ENCODE peak calls at places on chromosomes 3 and 15, in ten cellular contexts. E, X, H, R, B, Z, L, A, O and I are unnamed samples.

GRCh38 chr3:183287301-183287971 is 34.4 kb downstream of the B3GNT5 start:
- DNase-seq in E (no peak), X (no peak), H (no peak), R (peak; percentile 79), B (peak; percentile 31), Z (peak; percentile 98), L (peak; percentile 28), A (peak; percentile 94), O (no peak), I (peak; percentile 79)

GRCh38 chr3:150710097-150710496 is 6.4 kb upstream of the ERICH6 start:
- DNase-seq in E (no peak), X (no peak), H (no peak), R (no peak), B (no peak), Z (no peak), L (no peak), A (no peak), O (no peak), I (peak; percentile 11)

GRCh38 chr3:123400169-123400568 is 48.7 kb downstream of the ADCY5 start:
- DNase-seq in E (no peak), X (no peak), H (no peak), R (no peak), B (no peak), Z (no peak), L (no peak), A (no peak), O (no peak), I (no peak)

GRCh38 chr3:144344925-144345548 is 373.4 kb downstream of the DIPK2A start:
- DNase-seq in E (no peak), X (no peak), H (peak; percentile 69), R (no peak), B (no peak), Z (no peak), L (no peak), A (no peak), O (no peak), I (no peak)

GRCh38 chr3:147371141-147371540 is 35.2 kb downstream of the ZIC4 start:
- DNase-seq in E (no peak), X (no peak), H (no peak), R (no peak), B (no peak), Z (no peak), L (no peak), A (no peak), O (no peak), I (no peak)

GRCh38 chr15:56052389-56053045 is 59.1 kb upstream of the NEDD4 start:
- DNase-seq in E (peak; percentile 12), X (no peak), H (peak; percentile 57), R (no peak), B (no peak), Z (peak; percentile 73), L (peak; percentile 57), A (peak; percentile 59), O (no peak), I (peak; percentile 90)

GRCh38 chr3:195164573-195165263 is 106.2 kb downstream of the XXYLT1 start:
- DNase-seq in E (no peak), X (no peak), H (no peak), R (no peak), B (no peak), Z (no peak), L (no peak), A (no peak), O (no peak), I (no peak)

GRCh38 chr15:21267686-21268395 is 172.5 kb downstream of the POTEB3 start:
- DNase-seq in E (no peak), X (no peak), H (no peak), R (no peak), B (no peak), Z (no peak), L (no peak), A (no peak), O (no peak), I (no peak)

GRCh38 chr15:87294854-87295253 is 961.7 kb downstream of the NTRK3 start:
- DNase-seq in E (no peak), X (no peak), H (no peak), R (no peak), B (no peak), Z (no peak), L (no peak), A (no peak), O (no peak), I (no peak)

GRCh38 chr15:73002509-73002908 is 49.8 kb upstream of the NEO1 start:
- DNase-seq in E (no peak), X (no peak), H (no peak), R (no peak), B (no peak), Z (no peak), L (peak; percentile 68), A (no peak), O (no peak), I (peak; percentile 43)

GRCh38 chr3:23051240-23052140 is 151.6 kb upstream of the UBE2E2 start:
- DNase-seq in E (no peak), X (no peak), H (no peak), R (no peak), B (no peak), Z (no peak), L (no peak), A (no peak), O (no peak), I (no peak)

GRCh38 chr3:101252897-101253296 is 67.5 kb downstream of the IMPG2 start:
- DNase-seq in E (no peak), X (no peak), H (no peak), R (no peak), B (no peak), Z (no peak), L (no peak), A (no peak), O (no peak), I (no peak)

GRCh38 chr15:48631191-48631770 is 14.2 kb downstream of the FBN1 start:
- DNase-seq in E (no peak), X (no peak), H (no peak), R (no peak), B (peak; percentile 6), Z (peak; percentile 48), L (no peak), A (no peak), O (no peak), I (no peak)

GRCh38 chr3:58608648-58609047 is 31.5 kb upstream of the FAM107A start:
- DNase-seq in E (no peak), X (no peak), H (no peak), R (no peak), B (no peak), Z (no peak), L (no peak), A (peak; percentile 36), O (no peak), I (no peak)

GRCh38 chr3:30775070-30775469 is 119.4 kb downstream of the GADL1 start:
- DNase-seq in E (no peak), X (no peak), H (no peak), R (no peak), B (no peak), Z (no peak), L (no peak), A (peak; percentile 71), O (no peak), I (no peak)

GRCh38 chr3:56357266-56357665 is 111.0 kb downstream of the ERC2 start:
- DNase-seq in E (no peak), X (no peak), H (no peak), R (no peak), B (no peak), Z (no peak), L (no peak), A (no peak), O (no peak), I (no peak)

GRCh38 chr15:92205255-92205739 is 188.4 kb upstream of the ST8SIA2 start:
- DNase-seq in E (no peak), X (no peak), H (no peak), R (peak; percentile 57), B (no peak), Z (no peak), L (no peak), A (peak; percentile 20), O (no peak), I (no peak)

GRCh38 chr3:127444761-127445160 is 145.8 kb downstream of the TPRA1 start:
- DNase-seq in E (no peak), X (no peak), H (no peak), R (no peak), B (no peak), Z (no peak), L (no peak), A (no peak), O (no peak), I (no peak)

GRCh38 chr3:108388136-108389132 is 92.1 kb downstream of the HHLA2 start:
- DNase-seq in E (no peak), X (no peak), H (no peak), R (no peak), B (peak; percentile 11), Z (no peak), L (no peak), A (no peak), O (no peak), I (no peak)

GRCh38 chr15:60462027-60462426 is 16.9 kb downstream of the ICE2 start:
- DNase-seq in E (no peak), X (no peak), H (no peak), R (no peak), B (no peak), Z (peak; percentile 20), L (no peak), A (no peak), O (no peak), I (no peak)

GRCh38 chr3:112774293-112774926 is 72.3 kb downstream of the CD200R1L start:
- DNase-seq in E (no peak), X (no peak), H (no peak), R (no peak), B (no peak), Z (peak; percentile 66), L (peak; percentile 78), A (peak; percentile 86), O (no peak), I (peak; percentile 82)

GRCh38 chr3:40307176-40307575 is 2.3 kb upstream of the EIF1B start:
- DNase-seq in E (no peak), X (no peak), H (no peak), R (no peak), B (no peak), Z (no peak), L (no peak), A (no peak), O (no peak), I (no peak)

GRCh38 chr3:124730129-124730919 is at the start of gene UMPS:
- DNase-seq in E (peak; percentile 91), X (peak; percentile 93), H (peak; percentile 89), R (peak; percentile 95), B (peak; percentile 95), Z (peak; percentile 80), L (peak; percentile 82), A (peak; percentile 81), O (peak; percentile 91), I (peak; percentile 56)

GRCh38 chr15:49270541-49271421 is 100.7 kb downstream of the GALK2 start:
- DNase-seq in E (no peak), X (no peak), H (no peak), R (peak; percentile 55), B (no peak), Z (peak; percentile 86), L (peak; percentile 41), A (peak; percentile 6), O (no peak), I (peak; percentile 61)

GRCh38 chr3:4355401-4356224 is 52.4 kb downstream of the SETMAR start:
- DNase-seq in E (no peak), X (no peak), H (no peak), R (peak; percentile 80), B (no peak), Z (no peak), L (no peak), A (no peak), O (no peak), I (no peak)

GRCh38 chr3:9406856-9407626 is 9.6 kb downstream of the SETD5 start:
- DNase-seq in E (no peak), X (no peak), H (no peak), R (no peak), B (no peak), Z (no peak), L (no peak), A (no peak), O (no peak), I (no peak)

GRCh38 chr3:190514163-190515153 is 573 bp downstream of the IL1RAP start:
- DNase-seq in E (peak; percentile 27), X (peak; percentile 13), H (peak; percentile 57), R (peak; percentile 70), B (peak; percentile 43), Z (peak; percentile 69), L (peak; percentile 56), A (peak; percentile 64), O (peak; percentile 6), I (peak; percentile 45)

GRCh38 chr3:159771865-159772611 is 216.6 kb upstream of the IL12A start:
- DNase-seq in E (no peak), X (no peak), H (no peak), R (no peak), B (no peak), Z (no peak), L (no peak), A (peak; percentile 66), O (no peak), I (no peak)